ENCODE peak calls at places on chromosome 15, in four cellular contexts. B is SK-N-SH, O is WTC11, N is K562. Q is an unnamed sample.

GRCh38 chr15:85312925-85313324 is 67.5 kb upstream of the AKAP13 start:
- DNase-seq in B (no peak), O (no peak), N (no peak), Q (no peak)

GRCh38 chr15:37099321-37100108 is 834 bp downstream of the MEIS2 start:
- DNase-seq in B (peak), O (no peak), N (peak), Q (no peak)

GRCh38 chr15:43243246-43243645 is 22.4 kb upstream of the EPB42 start:
- DNase-seq in B (no peak), O (no peak), N (no peak), Q (no peak)

GRCh38 chr15:90921887-90922286 is 10.5 kb downstream of the HDDC3 start:
- DNase-seq in B (no peak), O (no peak), N (no peak), Q (no peak)

GRCh38 chr15:78321041-78321570 is 19.0 kb upstream of the CRABP1 start:
- DNase-seq in B (no peak), O (no peak), N (no peak), Q (no peak)

GRCh38 chr15:42348083-42348482 is 11.2 kb upstream of the CAPN3 start:
- DNase-seq in B (no peak), O (no peak), N (no peak), Q (no peak)

GRCh38 chr15:74988007-74988800 is 7.2 kb upstream of the SCAMP5 start:
- DNase-seq in B (peak), O (peak), N (peak), Q (no peak)

GRCh38 chr15:64429448-64429847 is 30.9 kb upstream of the ZNF609 start:
- DNase-seq in B (no peak), O (no peak), N (no peak), Q (no peak)

GRCh38 chr15:63446260-63446659 is 58.1 kb upstream of the USP3 start:
- DNase-seq in B (no peak), O (no peak), N (no peak), Q (no peak)

GRCh38 chr15:59232476-59232875 is 25.8 kb downstream of the LDHAL6B start:
- DNase-seq in B (no peak), O (no peak), N (no peak), Q (no peak)

GRCh38 chr15:71997691-71998090 is 120.3 kb downstream of the MYO9A start:
- DNase-seq in B (no peak), O (no peak), N (no peak), Q (no peak)

GRCh38 chr15:67783303-67783702 is 42.0 kb upstream of the SKOR1 start:
- DNase-seq in B (no peak), O (no peak), N (no peak), Q (peak)

GRCh38 chr15:31383150-31383549 is 56.5 kb downstream of the KLF13 start:
- DNase-seq in B (no peak), O (no peak), N (no peak), Q (no peak)

GRCh38 chr15:45378149-45378912 is at the start of gene GATM:
- DNase-seq in B (peak), O (peak), N (no peak), Q (peak)

GRCh38 chr15:64807751-64808222 is 17.7 kb downstream of the PIF1 start:
- DNase-seq in B (no peak), O (peak), N (no peak), Q (no peak)

GRCh38 chr15:62559049-62559733 is 394.1 kb upstream of the C2CD4B start:
- DNase-seq in B (no peak), O (no peak), N (no peak), Q (no peak)

GRCh38 chr15:90441011-90441410 is 53.0 kb downstream of the IQGAP1 start:
- DNase-seq in B (no peak), O (no peak), N (no peak), Q (no peak)

GRCh38 chr15:43376017-43376705 is 5.3 kb downstream of the TUBGCP4 start:
- DNase-seq in B (peak), O (peak), N (peak), Q (peak)

GRCh38 chr15:58546635-58547627 is 115.1 kb downstream of the LIPC start:
- DNase-seq in B (peak), O (no peak), N (peak), Q (no peak)

GRCh38 chr15:65375871-65376552 is 1.8 kb downstream of the IGDCC3 start:
- DNase-seq in B (no peak), O (no peak), N (no peak), Q (no peak)

GRCh38 chr15:41967506-41968206 is 4.7 kb downstream of the EHD4 start:
- DNase-seq in B (no peak), O (no peak), N (no peak), Q (peak)

GRCh38 chr15:76674883-76675282 is 230.3 kb downstream of the SCAPER start:
- DNase-seq in B (no peak), O (no peak), N (no peak), Q (no peak)
- TF ChIP-seq USF1 in B (no peak), O (no peak), N (no peak), Q (no peak)

GRCh38 chr15:101004500-101004899 is 85.3 kb downstream of the LRRK1 start:
- DNase-seq in B (no peak), O (no peak), N (no peak), Q (no peak)

GRCh38 chr15:101009176-101009575 is 90.0 kb downstream of the LRRK1 start:
- DNase-seq in B (no peak), O (no peak), N (no peak), Q (no peak)

GRCh38 chr15:101008158-101009139 is 89.3 kb downstream of the LRRK1 start:
- DNase-seq in B (peak), O (peak), N (peak), Q (peak)

GRCh38 chr15:101004986-101005747 is 86.0 kb downstream of the LRRK1 start:
- DNase-seq in B (no peak), O (no peak), N (no peak), Q (no peak)

GRCh38 chr15:101006931-101007687 is 88.0 kb downstream of the LRRK1 start:
- DNase-seq in B (peak), O (peak), N (peak), Q (peak)
- TF ChIP-seq USF1 in B (no peak), O (no peak), N (no peak), Q (no peak)

GRCh38 chr15:70113304-70113700 is 15.6 kb upstream of the TLE3 start:
- DNase-seq in B (no peak), O (no peak), N (no peak), Q (no peak)
- TF ChIP-seq USF1 in B (no peak), O (no peak), N (no peak), Q (no peak)

DNA sequence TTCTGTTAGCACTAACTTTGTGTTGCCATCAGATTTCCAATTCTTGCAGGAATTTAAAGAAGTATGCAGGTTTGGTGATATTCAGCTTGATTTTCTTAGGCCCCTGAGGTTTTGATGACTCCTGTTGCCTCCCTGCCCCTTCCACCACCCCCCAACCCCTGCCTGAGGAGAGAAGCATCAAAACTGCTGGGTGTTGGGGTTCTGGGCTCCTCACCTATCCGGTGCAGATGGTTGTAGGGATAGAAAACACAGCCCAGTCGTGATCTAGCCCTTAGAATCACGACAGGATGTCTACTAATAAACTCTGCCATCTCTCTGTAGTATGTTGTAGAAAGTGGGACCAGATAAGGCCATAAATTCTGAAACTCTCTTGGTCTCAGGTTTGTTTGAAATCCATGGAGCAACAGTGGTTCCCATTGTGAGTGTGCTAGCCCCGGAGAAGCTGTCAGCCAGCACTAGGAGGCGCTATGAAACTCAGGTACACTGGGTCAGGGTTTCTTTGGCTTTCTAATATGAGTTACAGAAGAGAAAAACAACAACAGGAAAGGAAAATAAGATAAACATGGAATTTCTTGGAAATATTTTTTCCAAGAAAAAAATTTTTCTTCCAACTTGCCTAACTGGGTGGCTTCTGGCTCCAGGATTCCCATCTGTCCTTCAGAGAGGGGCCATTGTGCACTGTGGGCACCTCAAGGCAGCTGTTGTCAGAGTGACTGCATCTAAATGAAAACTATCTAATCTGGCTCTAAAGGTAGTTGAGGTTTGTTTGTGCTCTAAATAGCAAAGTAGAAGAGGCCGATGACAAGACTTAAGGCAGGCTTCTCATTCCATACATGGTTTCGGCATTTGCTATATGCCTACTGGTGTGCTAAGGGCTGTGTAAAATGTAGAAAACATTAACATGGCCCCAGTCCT is 8.7 kb downstream of the SRP14 start:
- DNase-seq in B (no peak), O (peak), N (peak), Q (no peak)
- TF ChIP-seq USF1 in B (no peak), O (no peak), N (no peak), Q (no peak)

Q was measured in GM12878.